ENCODE peak calls at places on chromosome 15, in eight cellular contexts. X is NCI-H2081, Y is mesothelial cell of epicardium, V is T follicular helper cell, P is Right ventricle myocardium superior, B is substantia nigra, G is hippocampal formation, O is astrocyte of the cerebellum. H is an unnamed sample.

GRCh38 chr15:86555114-86555513 is 475.4 kb downstream of the AGBL1 start:
- DNase-seq in P (no peak), V (no peak), X (no peak), O (no peak), G (peak; percentile 3), B (no peak), Y (no peak), H (peak; percentile 16)

GRCh38 chr15:67249830-67250229 is 4.6 kb downstream of the AAGAB start:
- DNase-seq in B (no peak), P (no peak), G (no peak), Y (no peak), V (no peak), O (no peak), X (no peak), H (no peak)

GRCh38 chr15:73983211-73983727 is 8.8 kb downstream of the STOML1 start:
- DNase-seq in V (no peak), B (peak; percentile 10), Y (no peak), G (no peak), P (peak; percentile 77), O (no peak), X (peak; percentile 17), H (peak; percentile 84)

GRCh38 chr15:31387101-31387482 is 60.5 kb downstream of the KLF13 start:
- DNase-seq in B (no peak), O (no peak), P (no peak), V (no peak), G (no peak), Y (no peak), X (no peak), H (no peak)

GRCh38 chr15:98076021-98076816 is 115.7 kb downstream of the ARRDC4 start:
- DNase-seq in X (no peak), Y (no peak), B (no peak), P (peak; percentile 59), G (no peak), V (no peak), O (no peak), H (peak; percentile 4)

GRCh38 chr15:74958320-74958907 is 1.8 kb upstream of the RPP25 start:
- DNase-seq in B (no peak), Y (no peak), P (peak; percentile 82), V (no peak), O (no peak), G (no peak), X (peak; percentile 83), H (no peak)

GRCh38 chr15:78625621-78626280 is 5.0 kb upstream of the CHRNA3 start:
- DNase-seq in G (no peak), P (no peak), O (no peak), Y (no peak), B (no peak), V (no peak), X (peak; percentile 90), H (no peak)

GRCh38 chr15:101426761-101427333 is 62.7 kb downstream of the PCSK6 start:
- DNase-seq in B (no peak), O (no peak), X (no peak), Y (no peak), V (no peak), P (no peak), G (no peak), H (no peak)

GRCh38 chr15:29222129-29222853 is 47.3 kb downstream of the NSMCE3 start:
- DNase-seq in P (no peak), B (no peak), Y (no peak), X (no peak), G (no peak), O (no peak), V (no peak), H (no peak)

GRCh38 chr15:98160236-98160635 is 199.7 kb downstream of the ARRDC4 start:
- DNase-seq in Y (no peak), X (peak; percentile 76), B (no peak), G (no peak), O (no peak), P (no peak), V (no peak), H (no peak)

GRCh38 chr15:64634576-64635485 is 140.6 kb downstream of the RBPMS2 start:
- DNase-seq in X (peak; percentile 79), P (no peak), V (no peak), Y (no peak), B (no peak), O (peak; percentile 32), G (no peak), H (peak; percentile 28)

H was measured in bronchial epithelial cell.